ENCODE peak calls at places on chromosomes 1 and 21, in five cellular contexts. One of them, this sample, is unnamed.

GRCh38 chr21:43758132-43758619 is 17.9 kb downstream of the CSTB start:
- DNase-seq in Peyer's patch: no peak
- DNase-seq in HCT116: no peak
- DNase-seq in uterus: peak; percentile 64
- DNase-seq in tibial nerve: peak; percentile 67
- DNase-seq in this sample: peak; percentile 86

GRCh38 chr1:75234499-75235064 is 100.4 kb downstream of the LHX8 start:
- DNase-seq in Peyer's patch: no peak
- DNase-seq in HCT116: no peak
- DNase-seq in uterus: no peak
- DNase-seq in tibial nerve: no peak
- DNase-seq in this sample: no peak

GRCh38 chr1:36693116-36693515 is 210.4 kb upstream of the CSF3R start:
- DNase-seq in Peyer's patch: no peak
- DNase-seq in HCT116: no peak
- DNase-seq in uterus: no peak
- DNase-seq in tibial nerve: no peak
- DNase-seq in this sample: no peak

GRCh38 chr1:87243573-87243972 is 85.1 kb upstream of the LMO4 start:
- DNase-seq in Peyer's patch: no peak
- DNase-seq in HCT116: no peak
- DNase-seq in uterus: no peak
- DNase-seq in tibial nerve: no peak
- DNase-seq in this sample: no peak

GRCh38 chr1:119442756-119443155 is 27.8 kb downstream of the HSD3B2 start:
- DNase-seq in Peyer's patch: no peak
- DNase-seq in HCT116: no peak
- DNase-seq in uterus: no peak
- DNase-seq in tibial nerve: no peak
- DNase-seq in this sample: no peak

GRCh38 chr1:112849425-112849966 is 106.5 kb downstream of the SLC16A1 start:
- DNase-seq in Peyer's patch: peak; percentile 55
- DNase-seq in HCT116: no peak
- DNase-seq in uterus: no peak
- DNase-seq in tibial nerve: no peak
- DNase-seq in this sample: no peak

GRCh38 chr1:246155923-246156322 is 351.2 kb downstream of the SMYD3 start:
- DNase-seq in Peyer's patch: no peak
- DNase-seq in HCT116: no peak
- DNase-seq in uterus: no peak
- DNase-seq in tibial nerve: no peak
- DNase-seq in this sample: no peak

GRCh38 chr1:39940253-39940652 is 14.7 kb upstream of the MFSD2A start:
- DNase-seq in Peyer's patch: no peak
- DNase-seq in HCT116: no peak
- DNase-seq in uterus: no peak
- DNase-seq in tibial nerve: no peak
- DNase-seq in this sample: peak; percentile 37

GRCh38 chr1:150257624-150258274 is at the start of gene CA14:
- DNase-seq in Peyer's patch: no peak
- DNase-seq in HCT116: no peak
- DNase-seq in uterus: no peak
- DNase-seq in tibial nerve: no peak
- DNase-seq in this sample: no peak

DNA sequence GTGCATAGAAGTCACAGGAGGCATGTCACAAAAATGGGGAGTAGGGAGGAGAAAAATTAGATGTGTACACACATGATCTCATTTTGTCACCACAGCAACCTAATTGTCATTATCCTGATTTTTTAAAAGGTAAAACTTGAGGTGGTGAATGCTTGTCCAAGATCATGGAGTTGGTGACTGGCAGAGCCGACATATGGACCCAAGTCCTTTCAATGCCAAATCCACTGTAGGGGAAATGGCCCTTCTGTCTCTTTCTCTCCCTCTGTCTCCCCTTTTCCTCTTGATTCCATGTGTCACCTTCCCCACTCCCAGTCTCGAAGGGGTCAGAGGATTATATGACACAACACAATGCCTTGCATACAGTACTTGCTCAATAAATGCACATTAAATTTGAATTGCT is 65.7 kb upstream of the JUN start:
- DNase-seq in Peyer's patch: no peak
- DNase-seq in HCT116: no peak
- DNase-seq in uterus: no peak
- DNase-seq in tibial nerve: no peak
- DNase-seq in this sample: no peak
- H3K27ac ChIP-seq in Peyer's patch: peak overlapping the region; percentile 43
- H3K27ac ChIP-seq in HCT116: peak overlapping the region; percentile 48
- H3K27ac ChIP-seq in uterus: peak overlapping the region; percentile 47
- H3K27ac ChIP-seq in tibial nerve: peak overlapping the region; percentile 60
- H3K27ac ChIP-seq in this sample: peak overlapping the region; percentile 44

GRCh38 chr1:160083968-160084770 is 2.8 kb downstream of the KCNJ9 start:
- DNase-seq in Peyer's patch: peak; percentile 91
- DNase-seq in HCT116: peak; percentile 48
- DNase-seq in uterus: peak; percentile 55
- DNase-seq in tibial nerve: peak; percentile 71
- DNase-seq in this sample: no peak
- H3K4me3 ChIP-seq in Peyer's patch: peak overlapping the region; percentile 46
- H3K4me3 ChIP-seq in HCT116: no peak overlapping the region
- H3K4me3 ChIP-seq in uterus: no peak overlapping the region
- H3K4me3 ChIP-seq in tibial nerve: no peak overlapping the region
- H3K4me3 ChIP-seq in this sample: peak overlapping the region; percentile 19

DNA sequence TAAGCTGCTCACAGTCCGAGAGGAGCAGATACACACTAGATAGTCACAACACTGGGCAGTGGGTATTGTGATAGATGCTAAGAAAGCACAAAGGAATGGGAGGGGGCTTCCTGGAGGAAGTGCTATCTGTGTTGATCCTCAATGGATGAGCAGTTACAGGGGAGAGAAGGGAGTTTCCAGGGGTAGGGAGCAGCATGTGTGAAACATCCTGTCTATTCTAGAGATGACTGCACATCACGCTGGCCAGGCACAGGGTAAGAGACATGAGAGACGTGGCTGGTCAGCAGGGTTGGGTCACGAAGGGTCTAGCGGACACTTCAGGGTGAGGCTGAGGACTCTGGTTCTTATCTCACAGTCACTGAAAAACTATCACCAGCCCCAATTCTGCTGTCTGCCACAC is 235.2 kb downstream of the TRABD2B start:
- DNase-seq in Peyer's patch: no peak
- DNase-seq in HCT116: no peak
- DNase-seq in uterus: no peak
- DNase-seq in tibial nerve: no peak
- DNase-seq in this sample: peak; percentile 40
- H3K27ac ChIP-seq in Peyer's patch: no peak overlapping the region
- H3K27ac ChIP-seq in HCT116: no peak overlapping the region
- H3K27ac ChIP-seq in uterus: no peak overlapping the region
- H3K27ac ChIP-seq in tibial nerve: no peak overlapping the region
- H3K27ac ChIP-seq in this sample: peak overlapping the region; percentile 84

GRCh38 chr21:41207401-41208388 is 39.7 kb downstream of the BACE2 start:
- DNase-seq in Peyer's patch: peak; percentile 70
- DNase-seq in HCT116: no peak
- DNase-seq in uterus: peak; percentile 34
- DNase-seq in tibial nerve: peak; percentile 62
- DNase-seq in this sample: peak; percentile 91
- H3K4me3 ChIP-seq in Peyer's patch: peak overlapping the region; percentile 27
- H3K4me3 ChIP-seq in HCT116: no peak overlapping the region
- H3K4me3 ChIP-seq in uterus: no peak overlapping the region
- H3K4me3 ChIP-seq in tibial nerve: no peak overlapping the region
- H3K4me3 ChIP-seq in this sample: peak overlapping the region; percentile 22

DNA sequence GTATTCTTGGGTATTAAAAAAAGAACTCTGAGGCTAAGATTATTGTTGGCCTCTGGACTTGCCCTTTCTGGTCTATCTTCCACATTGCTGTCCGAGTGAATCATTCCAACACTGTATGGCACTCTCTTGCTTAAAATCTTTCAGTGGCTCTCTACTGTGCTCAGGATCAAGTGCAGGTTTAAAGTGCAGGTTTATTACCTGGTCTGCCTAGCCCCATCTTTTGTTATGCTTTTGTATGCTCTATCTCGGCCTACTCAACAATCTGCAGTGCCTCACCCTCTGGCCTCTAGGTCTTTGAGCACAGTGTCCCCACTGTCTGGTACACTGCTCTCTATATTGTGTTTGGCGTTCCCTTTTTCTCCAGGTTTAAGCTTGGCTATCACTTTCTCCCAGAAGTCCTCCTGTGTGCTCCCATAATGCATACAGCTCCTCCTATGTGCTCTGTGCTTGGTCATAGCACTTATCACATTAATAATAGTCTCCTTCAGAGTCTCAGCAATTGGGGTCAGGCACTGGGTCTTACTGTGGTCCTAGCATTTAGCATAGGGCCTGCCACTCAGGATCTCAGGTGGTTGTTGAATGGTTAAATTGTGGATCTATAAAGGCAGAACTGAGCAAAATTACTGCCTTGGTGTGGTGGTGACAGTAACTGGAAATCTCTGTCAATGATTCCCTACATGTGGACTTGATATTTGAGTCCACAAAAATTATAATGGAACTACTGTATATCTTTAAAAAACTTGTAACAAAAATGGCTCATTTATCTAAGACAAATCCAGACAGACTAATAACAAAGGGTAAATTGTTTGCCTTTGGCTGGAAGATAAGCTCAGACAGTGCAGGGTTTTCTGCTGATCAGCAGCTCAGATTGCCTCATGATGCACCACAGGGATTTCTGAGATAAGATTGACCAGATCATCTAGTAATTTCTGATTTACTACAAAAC is 10.6 kb upstream of the LDLRAD1 start:
- DNase-seq in Peyer's patch: no peak
- DNase-seq in HCT116: no peak
- DNase-seq in uterus: no peak
- DNase-seq in tibial nerve: no peak
- DNase-seq in this sample: no peak
- H3K27ac ChIP-seq in Peyer's patch: no peak overlapping the region
- H3K27ac ChIP-seq in HCT116: no peak overlapping the region
- H3K27ac ChIP-seq in uterus: no peak overlapping the region
- H3K27ac ChIP-seq in tibial nerve: no peak overlapping the region
- H3K27ac ChIP-seq in this sample: no peak overlapping the region

DNA sequence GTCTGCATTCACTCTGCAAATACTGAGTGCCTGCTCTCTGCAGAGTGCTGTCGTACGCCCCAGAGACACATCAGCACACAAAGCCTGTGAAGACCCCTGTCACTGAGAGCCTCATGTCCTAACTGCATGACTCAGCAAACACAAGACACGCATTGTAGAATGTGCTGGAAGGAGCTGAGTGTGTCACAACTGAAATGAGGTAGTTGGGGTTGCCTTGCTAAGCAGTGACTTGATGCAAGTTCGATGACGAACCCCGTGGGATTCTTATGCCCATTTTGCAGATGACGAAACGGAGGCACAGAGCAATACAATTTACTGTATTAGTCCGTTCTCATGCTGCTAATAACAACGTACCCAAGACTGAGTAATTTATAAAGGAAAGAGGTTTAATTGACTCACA is 65.1 kb downstream of the RIPK4 start:
- DNase-seq in Peyer's patch: no peak
- DNase-seq in HCT116: no peak
- DNase-seq in uterus: no peak
- DNase-seq in tibial nerve: no peak
- DNase-seq in this sample: no peak
- H3K4me3 ChIP-seq in Peyer's patch: no peak overlapping the region
- H3K4me3 ChIP-seq in HCT116: no peak overlapping the region
- H3K4me3 ChIP-seq in uterus: no peak overlapping the region
- H3K4me3 ChIP-seq in tibial nerve: no peak overlapping the region
- H3K4me3 ChIP-seq in this sample: no peak overlapping the region